ENCODE peak calls at places on chromosomes 13 and 19, in eight cellular contexts. H, J, V, U, W, Q, S and X are unnamed samples.

GRCh38 chr19:31113250-31113685 is 236.0 kb downstream of the TSHZ3 start:
- DNase-seq in H (no peak), W (peak), Q (no peak), J (peak), U (no peak), S (no peak), V (peak), X (no peak)

GRCh38 chr19:27752530-27753184 is 1460.3 kb downstream of the UQCRFS1 start:
- DNase-seq in S (no peak), J (no peak), U (no peak), W (no peak), V (peak), Q (no peak), H (no peak), X (peak)

GRCh38 chr13:67932991-67933390 is 702.9 kb upstream of the PCDH9 start:
- DNase-seq in W (no peak), U (no peak), J (no peak), Q (no peak), S (no peak), V (no peak), H (no peak), X (no peak)

GRCh38 chr13:33547035-33547434 is 261.5 kb upstream of the STARD13 start:
- DNase-seq in U (no peak), V (no peak), Q (no peak), W (no peak), H (no peak), J (no peak), S (no peak), X (no peak)

GRCh38 chr13:36712785-36713184 is 39.0 kb downstream of the SERTM1 start:
- DNase-seq in J (no peak), H (no peak), S (peak), W (peak), U (no peak), V (no peak), Q (peak), X (no peak)

GRCh38 chr13:30918662-30919405 is 12.8 kb downstream of the MEDAG start:
- DNase-seq in W (no peak), V (no peak), J (no peak), Q (no peak), U (no peak), H (no peak), S (no peak), X (no peak)

GRCh38 chr13:111940892-111941291 is 126.1 kb upstream of the SOX1 start:
- DNase-seq in J (no peak), H (no peak), V (peak), W (no peak), U (no peak), Q (no peak), S (no peak), X (no peak)

GRCh38 chr19:47413941-47414340 is 5.4 kb downstream of the MEIS3 start:
- DNase-seq in W (no peak), H (no peak), Q (no peak), J (no peak), U (no peak), V (no peak), S (no peak), X (no peak)

GRCh38 chr19:35247526-35248309 is 1.1 kb upstream of the LSR start:
- DNase-seq in Q (no peak), S (no peak), U (peak), V (peak), H (no peak), W (no peak), J (peak), X (peak)

GRCh38 chr19:3046621-3047306 is 15.5 kb downstream of the TLE5 start:
- DNase-seq in W (no peak), V (no peak), Q (peak), H (peak), J (no peak), S (no peak), U (no peak), X (no peak)

GRCh38 chr13:31320946-31321345 is 121.2 kb downstream of the B3GLCT start:
- DNase-seq in Q (no peak), U (no peak), H (no peak), S (no peak), J (no peak), V (no peak), W (no peak), X (no peak)

GRCh38 chr19:13833330-13834265 is 38.4 kb downstream of the ZSWIM4 start:
- DNase-seq in J (peak), Q (peak), H (peak), W (peak), S (peak), V (peak), U (peak), X (peak)

GRCh38 chr13:110405597-110406450 is 98.7 kb downstream of the COL4A2 start:
- DNase-seq in U (peak), V (no peak), H (no peak), S (no peak), Q (no peak), W (peak), J (no peak), X (no peak)

GRCh38 chr13:41402695-41403511 is 54.4 kb upstream of the RGCC start:
- DNase-seq in H (no peak), V (no peak), S (peak), J (peak), Q (no peak), W (no peak), U (no peak), X (no peak)

GRCh38 chr19:47122359-47123335 is 8.0 kb upstream of the SAE1 start:
- DNase-seq in H (no peak), Q (no peak), U (no peak), W (peak), V (no peak), S (no peak), J (peak), X (no peak)

GRCh38 chr13:91136806-91137205 is 210.7 kb upstream of the MIR17HG start:
- DNase-seq in H (no peak), J (no peak), Q (no peak), W (no peak), U (no peak), V (no peak), S (no peak), X (no peak)

GRCh38 chr13:109809216-109809890 is 23.0 kb upstream of the IRS2 start:
- DNase-seq in J (no peak), U (no peak), W (peak), S (no peak), Q (no peak), H (no peak), V (no peak), X (no peak)

GRCh38 chr13:60591348-60591747 is 194.3 kb downstream of the TDRD3 start:
- DNase-seq in H (no peak), V (no peak), S (peak), J (no peak), Q (no peak), U (no peak), W (peak), X (no peak)

GRCh38 chr13:48391257-48391656 is 21.7 kb downstream of the LPAR6 start:
- DNase-seq in U (no peak), Q (no peak), J (no peak), V (no peak), S (no peak), H (no peak), W (no peak), X (no peak)

GRCh38 chr13:28161370-28161769 is 23.0 kb downstream of the PAN3 start:
- DNase-seq in J (no peak), V (no peak), W (peak), H (no peak), Q (no peak), S (no peak), U (no peak), X (no peak)

GRCh38 chr19:36113895-36114762 is 546 bp downstream of the POLR2I start:
- DNase-seq in H (peak), S (no peak), J (peak), W (peak), U (peak), V (peak), Q (peak), X (peak)

GRCh38 chr13:83340170-83340569 is 542.1 kb downstream of the SLITRK1 start:
- DNase-seq in Q (no peak), W (no peak), S (peak), V (no peak), U (no peak), H (no peak), J (no peak), X (no peak)

GRCh38 chr19:13959962-13960862 is 7.9 kb downstream of the DCAF15 start:
- DNase-seq in U (no peak), Q (no peak), J (no peak), S (peak), W (no peak), H (no peak), V (no peak), X (no peak)

GRCh38 chr13:82636119-82636518 is 1246.2 kb downstream of the SLITRK1 start:
- DNase-seq in S (peak), Q (no peak), J (no peak), W (peak), V (no peak), U (no peak), H (no peak), X (no peak)

GRCh38 chr19:2994588-2995131 is 17.3 kb downstream of the TLE6 start:
- DNase-seq in V (no peak), J (no peak), S (no peak), H (no peak), Q (no peak), U (no peak), W (no peak), X (no peak)

GRCh38 chr13:99371956-99372355 is 64.8 kb upstream of the GPR183 start:
- DNase-seq in U (no peak), W (no peak), H (no peak), J (no peak), V (peak), S (peak), Q (no peak), X (no peak)

GRCh38 chr13:44132710-44133109 is 240.9 kb upstream of the SERP2 start:
- DNase-seq in V (peak), U (peak), J (no peak), H (no peak), S (peak), Q (no peak), W (peak), X (peak)

GRCh38 chr13:23321534-23322241 is 111.8 kb downstream of the SACS start:
- DNase-seq in W (peak), V (peak), S (no peak), U (no peak), J (peak), H (no peak), Q (peak), X (peak)

GRCh38 chr13:108777421-108778420 is 148.3 kb downstream of the MYO16 start:
- DNase-seq in V (no peak), H (no peak), Q (no peak), J (peak), W (peak), S (no peak), U (no peak), X (no peak)

GRCh38 chr13:38262211-38262610 is 87.4 kb upstream of the UFM1 start:
- DNase-seq in W (no peak), Q (no peak), S (no peak), V (no peak), H (no peak), J (no peak), U (no peak), X (no peak)

GRCh38 chr19:10007366-10007765 is 2.9 kb downstream of the COL5A3 start:
- DNase-seq in Q (peak), H (peak), J (no peak), S (no peak), U (peak), V (peak), W (peak), X (no peak)

GRCh38 chr19:13964776-13965175 is 12.5 kb downstream of the DCAF15 start:
- DNase-seq in H (no peak), U (no peak), V (no peak), S (no peak), Q (no peak), J (no peak), W (peak), X (no peak)

GRCh38 chr19:30856376-30856775 is 484.2 kb downstream of the ZNF536 start:
- DNase-seq in H (no peak), Q (no peak), J (no peak), S (no peak), V (peak), W (no peak), U (no peak), X (no peak)

GRCh38 chr13:73722120-73722519 is 412.1 kb downstream of the KLF12 start:
- DNase-seq in W (peak), S (no peak), V (no peak), U (no peak), Q (no peak), J (peak), H (no peak), X (no peak)

GRCh38 chr13:73138967-73139491 is 80.2 kb downstream of the KLF5 start:
- DNase-seq in U (no peak), S (no peak), J (no peak), V (no peak), W (no peak), Q (no peak), H (no peak), X (no peak)

GRCh38 chr13:109275848-109276247 is 510.5 kb downstream of the IRS2 start:
- DNase-seq in H (no peak), J (peak), V (no peak), U (no peak), W (no peak), S (peak), Q (no peak), X (no peak)

GRCh38 chr19:15293751-15294505 is 38.4 kb downstream of the BRD4 start:
- DNase-seq in S (no peak), Q (no peak), J (no peak), H (no peak), W (peak), V (no peak), U (no peak), X (no peak)

GRCh38 chr19:19628499-19629134 is 597 bp upstream of the LPAR2 start:
- DNase-seq in V (no peak), H (peak), S (peak), W (peak), J (peak), Q (no peak), U (peak), X (peak)
- TF ChIP-seq POLR2A in V (no peak), H (no peak), S (no peak), W (no peak), J (no peak), Q (no peak), U (no peak), X (no peak)

GRCh38 chr19:4849019-4849418 is 17.5 kb upstream of the TICAM1 start:
- DNase-seq in Q (no peak), J (no peak), W (no peak), S (no peak), V (no peak), U (no peak), H (no peak), X (no peak)
- TF ChIP-seq POLR2A in Q (no peak), J (no peak), W (no peak), S (no peak), V (no peak), U (no peak), H (no peak), X (no peak)

DNA sequence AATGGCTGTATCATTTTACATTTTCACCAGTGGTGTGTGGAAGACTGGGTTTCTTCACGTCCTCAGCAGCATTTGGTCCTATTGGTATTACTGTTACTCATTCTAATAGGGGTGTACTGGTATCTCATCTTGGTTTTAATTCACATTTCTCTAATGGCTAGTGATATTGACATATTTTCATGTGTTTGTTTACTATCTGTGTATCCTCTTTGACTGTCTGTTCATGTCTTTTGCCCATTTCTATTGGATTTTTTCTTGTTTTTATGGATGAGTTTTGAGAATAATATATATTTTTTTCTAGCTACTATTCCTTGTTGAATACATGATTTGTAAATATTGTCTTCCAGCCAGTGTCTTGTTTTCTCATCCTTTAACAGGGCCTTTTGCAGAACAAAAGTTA is 13.8 kb downstream of the IFNL2 start:
- DNase-seq in J (no peak), H (no peak), Q (no peak), W (no peak), S (no peak), V (no peak), U (no peak), X (no peak)
- TF ChIP-seq POLR2A in J (no peak), H (no peak), Q (no peak), W (no peak), S (no peak), V (no peak), U (no peak), X (no peak)

GRCh38 chr13:98240974-98241373 is 63.9 kb upstream of the RNF113B start:
- DNase-seq in J (no peak), Q (no peak), V (no peak), H (no peak), U (no peak), W (no peak), S (no peak), X (no peak)
- TF ChIP-seq POLR2A in J (no peak), Q (no peak), V (no peak), H (no peak), U (no peak), W (no peak), S (no peak), X (no peak)

DNA sequence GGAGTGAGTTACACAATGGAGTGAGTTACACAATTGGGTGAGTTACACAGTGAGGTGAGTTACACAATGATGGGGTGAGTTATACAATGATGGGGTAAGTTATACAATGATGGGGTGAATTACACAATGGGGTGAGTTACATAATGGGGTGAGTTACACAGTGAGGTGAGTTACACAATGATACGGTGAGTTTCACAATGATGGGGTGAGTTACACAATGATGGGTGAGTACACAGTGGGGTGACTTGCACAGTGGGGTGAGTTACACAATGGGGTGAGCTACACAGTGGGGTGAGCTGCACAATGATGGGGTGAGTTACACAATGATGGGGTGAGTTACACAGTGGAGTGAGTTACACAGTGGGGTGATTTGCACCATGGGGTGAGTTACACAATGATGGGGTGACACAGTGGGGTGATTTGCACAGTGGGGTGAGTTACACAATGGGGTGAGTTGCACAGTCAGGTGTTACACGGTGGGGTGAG is 52.5 kb upstream of the GAS6 start:
- DNase-seq in V (peak), J (peak), H (no peak), W (peak), S (peak), Q (peak), U (peak), X (no peak)
- TF ChIP-seq POLR2A in V (no peak), J (no peak), H (no peak), W (no peak), S (no peak), Q (no peak), U (no peak), X (no peak)

GRCh38 chr19:16457195-16457953 is 14.4 kb downstream of the EPS15L1 start:
- DNase-seq in S (peak), U (no peak), W (peak), H (peak), J (no peak), V (peak), Q (peak), X (peak)
- TF ChIP-seq POLR2A in S (no peak), U (no peak), W (no peak), H (no peak), J (no peak), V (no peak), Q (no peak), X (no peak)